ENCODE peak calls at places on chromosomes 4 and X, in nine cellular contexts. M is tibial nerve, N is upper lobe of left lung, Y is HCT116, H is endothelial cell of umbilical vein, V is sigmoid colon, F is body of pancreas, E is stomach, U is gastrocnemius medialis. Z is an unnamed sample.

GRCh38 chr4:153497988-153498967 is 32.1 kb downstream of the TMEM131L start:
- DNase-seq in U (no peak), Y (no peak), N (no peak), M (no peak), E (no peak), F (no peak), V (no peak), H (no peak), Z (no peak)

GRCh38 chr4:165379662-165380061 is 854 bp downstream of the CPE start:
- DNase-seq in N (no peak), V (no peak), M (no peak), U (no peak), H (no peak), F (no peak), E (no peak), Y (no peak), Z (peak)

GRCh38 chrX:28920554-28920953 is 333.3 kb downstream of the IL1RAPL1 start:
- DNase-seq in Y (no peak), V (no peak), F (no peak), M (no peak), E (no peak), N (no peak), H (peak), U (no peak), Z (no peak)

GRCh38 chrX:128975716-128976115 is 547.6 kb downstream of the SMARCA1 start:
- DNase-seq in E (peak), M (peak), H (peak), Y (no peak), N (no peak), V (no peak), F (peak), U (no peak), Z (peak)

GRCh38 chr4:1834047-1834769 is 21.7 kb downstream of the LETM1 start:
- DNase-seq in Y (no peak), F (no peak), M (no peak), N (no peak), V (no peak), E (no peak), U (no peak), H (no peak), Z (no peak)

GRCh38 chr4:162461952-162462351 is 298.2 kb upstream of the FSTL5 start:
- DNase-seq in U (no peak), H (no peak), E (no peak), M (no peak), Y (peak), F (no peak), N (no peak), V (no peak), Z (no peak)

GRCh38 chr4:6674500-6675149 is 19.1 kb upstream of the S100P start:
- DNase-seq in V (no peak), F (peak), H (peak), M (no peak), U (no peak), E (peak), N (peak), Y (peak), Z (no peak)

GRCh38 chr4:15665738-15666365 is 10.7 kb upstream of the FBXL5 start:
- DNase-seq in M (no peak), N (peak), U (no peak), V (no peak), F (peak), E (no peak), H (peak), Y (peak), Z (no peak)

GRCh38 chr4:104210420-104210819 is 284.3 kb downstream of the CXXC4 start:
- DNase-seq in F (no peak), U (no peak), E (no peak), M (no peak), Y (no peak), N (no peak), H (no peak), V (no peak), Z (no peak)

GRCh38 chrX:29604381-29604780 is 611.0 kb upstream of the MAGEB2 start:
- DNase-seq in M (no peak), Y (no peak), U (no peak), F (no peak), V (no peak), E (no peak), H (no peak), N (no peak), Z (no peak)

GRCh38 chr4:109128589-109128988 is 173.9 kb downstream of the COL25A1 start:
- DNase-seq in E (no peak), Y (no peak), V (no peak), N (no peak), H (no peak), M (no peak), F (no peak), U (no peak), Z (no peak)

GRCh38 chr4:1309261-1310010 is 19.7 kb downstream of the MAEA start:
- DNase-seq in Y (no peak), M (peak), V (peak), F (peak), H (peak), U (peak), E (peak), N (peak), Z (peak)

GRCh38 chrX:129650821-129651510 is 3.8 kb downstream of the APLN start:
- DNase-seq in H (no peak), Y (no peak), M (no peak), V (no peak), U (no peak), F (no peak), N (no peak), E (peak), Z (no peak)

GRCh38 chr4:26124753-26125236 is 196.0 kb upstream of the RBPJ start:
- DNase-seq in F (no peak), H (no peak), E (no peak), U (no peak), V (no peak), N (no peak), M (no peak), Y (peak), Z (no peak)

GRCh38 chr4:132646186-132646585 is 502.9 kb upstream of the PCDH10 start:
- DNase-seq in Y (no peak), N (no peak), F (no peak), V (no peak), H (no peak), U (no peak), E (no peak), M (no peak), Z (no peak)

GRCh38 chrX:9832811-9833210 is 46.6 kb downstream of the SHROOM2 start:
- DNase-seq in H (peak), Y (no peak), N (no peak), M (no peak), V (no peak), U (no peak), F (no peak), E (no peak), Z (no peak)

GRCh38 chr4:70336043-70336442 is 1.3 kb downstream of the CABS1 start:
- DNase-seq in M (no peak), E (no peak), Y (no peak), F (no peak), N (no peak), V (no peak), H (no peak), U (no peak), Z (no peak)

GRCh38 chrX:74426071-74426470 is 4.8 kb downstream of the SLC16A2 start:
- DNase-seq in M (no peak), H (no peak), U (no peak), E (no peak), V (no peak), N (no peak), Y (no peak), F (no peak), Z (no peak)

GRCh38 chrX:5242091-5242790 is 986.4 kb downstream of the NLGN4X start:
- DNase-seq in V (no peak), U (no peak), F (no peak), E (no peak), N (no peak), M (no peak), H (no peak), Y (no peak), Z (no peak)

GRCh38 chr4:184263461-184263860 is 45.8 kb upstream of the ENPP6 start:
- DNase-seq in F (no peak), H (no peak), Y (no peak), U (no peak), N (no peak), V (no peak), M (no peak), E (no peak), Z (no peak)

GRCh38 chr4:88037447-88037846 is 30.0 kb downstream of the PKD2 start:
- DNase-seq in M (no peak), Y (no peak), U (no peak), N (no peak), F (no peak), H (no peak), V (no peak), E (no peak), Z (no peak)

GRCh38 chr4:158530391-158530790 is 8.7 kb downstream of the RXFP1 start:
- DNase-seq in N (no peak), H (no peak), V (no peak), E (no peak), U (no peak), Y (no peak), M (no peak), F (no peak), Z (no peak)

GRCh38 chr4:41268024-41268423 is 11.3 kb downstream of the UCHL1 start:
- DNase-seq in E (no peak), N (no peak), F (no peak), U (no peak), V (no peak), H (no peak), Y (no peak), M (no peak), Z (no peak)

GRCh38 chrX:39703307-39703706 is 394.5 kb downstream of the BCOR start:
- DNase-seq in M (peak), Y (no peak), U (no peak), N (no peak), F (no peak), H (no peak), V (no peak), E (no peak), Z (no peak)

GRCh38 chrX:39176105-39176504 is 374.8 kb downstream of the MID1IP1 start:
- DNase-seq in H (no peak), Y (no peak), V (no peak), N (no peak), F (no peak), E (no peak), U (no peak), M (no peak), Z (no peak)

GRCh38 chrX:128619490-128619889 is 567.3 kb upstream of the ACTRT1 start:
- DNase-seq in N (no peak), H (no peak), Y (no peak), F (no peak), M (no peak), E (no peak), V (no peak), U (no peak), Z (no peak)

GRCh38 chr4:156615066-156615514 is 356.5 kb downstream of the PDGFC start:
- DNase-seq in N (no peak), H (no peak), M (no peak), F (peak), Y (no peak), E (no peak), U (no peak), V (no peak), Z (no peak)

GRCh38 chrX:53288173-53288572 is 6.8 kb upstream of the IQSEC2 start:
- DNase-seq in Y (no peak), V (no peak), M (no peak), N (no peak), E (no peak), U (peak), H (no peak), F (peak), Z (peak)

GRCh38 chr4:41532880-41533279 is 5.1 kb upstream of the LIMCH1 start:
- DNase-seq in N (no peak), H (peak), U (no peak), Y (no peak), F (no peak), M (no peak), V (no peak), E (no peak), Z (no peak)

GRCh38 chrX:13487731-13488505 is 81.5 kb upstream of the EGFL6 start:
- DNase-seq in E (peak), V (peak), H (peak), F (peak), M (peak), U (no peak), Y (peak), N (peak), Z (peak)

GRCh38 chr4:138405439-138405838 is 163.3 kb upstream of the SLC7A11 start:
- DNase-seq in U (no peak), H (peak), N (peak), V (no peak), Y (no peak), M (no peak), E (no peak), F (no peak), Z (peak)

GRCh38 chr4:162010362-162010761 is 153.4 kb downstream of the FSTL5 start:
- DNase-seq in V (no peak), F (no peak), N (no peak), H (no peak), E (no peak), M (no peak), U (no peak), Y (no peak), Z (no peak)

GRCh38 chr4:30380404-30380998 is 339.7 kb upstream of the PCDH7 start:
- DNase-seq in H (peak), M (no peak), E (peak), V (no peak), F (peak), U (no peak), N (no peak), Y (peak), Z (peak)

GRCh38 chr4:87093443-87094123 is 126.8 kb downstream of the KLHL8 start:
- DNase-seq in Y (peak), N (no peak), H (peak), U (no peak), M (peak), F (peak), V (no peak), E (no peak), Z (no peak)

GRCh38 chr4:122331195-122331594 is 47.6 kb upstream of the ADAD1 start:
- DNase-seq in E (no peak), N (no peak), M (no peak), U (no peak), H (no peak), V (no peak), F (no peak), Y (no peak), Z (no peak)

GRCh38 chr4:119209077-119209476 is 3.4 kb upstream of the USP53 start:
- DNase-seq in M (no peak), H (peak), V (no peak), U (no peak), N (no peak), Y (peak), F (no peak), E (no peak), Z (no peak)

DNA sequence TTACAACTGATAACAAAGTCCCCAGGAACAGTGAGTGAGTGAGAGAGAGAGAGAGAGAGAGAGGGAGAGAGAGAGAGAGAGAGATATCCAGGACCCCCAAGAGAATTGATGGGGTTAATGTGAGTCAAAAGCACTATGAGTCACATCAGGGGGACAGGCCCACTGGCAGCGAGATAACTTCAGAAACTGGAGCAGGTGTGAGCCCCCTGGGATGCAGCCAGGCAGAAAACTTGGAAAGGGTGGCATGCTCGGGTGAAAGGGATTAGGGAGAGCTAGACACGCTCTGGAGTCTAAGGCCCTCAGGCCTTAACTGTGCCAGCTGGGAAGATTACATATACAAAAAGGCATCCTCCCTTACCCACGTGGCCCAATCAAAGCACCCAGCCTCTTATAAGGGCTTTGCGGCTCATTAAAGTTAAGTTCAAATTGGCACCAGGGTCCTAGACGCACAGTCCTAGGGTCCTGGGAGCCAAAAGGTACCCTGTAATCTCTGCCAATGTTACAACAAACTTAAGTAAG is 843 bp downstream of the ACOT9 start:
- DNase-seq in Y (no peak), V (peak), F (peak), H (peak), U (peak), E (peak), M (peak), N (peak), Z (peak)
- TF ChIP-seq POLR2A in Y (no peak), V (peak), F (no peak), H (no peak), U (peak), E (no peak), M (no peak), N (no peak), Z (no peak)

DNA sequence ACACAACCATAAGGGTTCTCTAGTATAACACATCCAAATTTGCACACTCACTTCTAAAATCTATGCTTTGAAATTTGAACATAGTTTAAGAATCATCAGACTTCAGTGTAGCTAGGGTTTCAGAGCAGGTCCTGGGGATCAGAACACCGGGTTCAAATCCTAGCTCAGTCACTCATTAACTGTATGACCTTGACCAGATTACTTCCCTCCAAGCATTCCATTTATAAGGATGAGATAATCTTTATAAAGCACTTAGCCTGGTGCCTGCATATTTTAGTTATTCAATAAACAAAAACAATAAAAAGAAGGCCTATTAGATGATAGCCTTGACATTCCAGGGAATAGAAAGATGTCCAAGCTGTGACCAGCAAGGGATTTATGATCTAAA is 4.8 kb upstream of the STBD1 start:
- DNase-seq in V (no peak), E (no peak), H (no peak), N (no peak), F (peak), Y (no peak), M (no peak), U (no peak), Z (no peak)
- H3K27ac ChIP-seq in V (no peak), E (no peak), H (no peak), N (no peak), F (peak), Y (peak), M (no peak), U (peak), Z (peak)

GRCh38 chr4:38661371-38661770 is 2.6 kb upstream of the KLF3 start:
- DNase-seq in Y (no peak), H (no peak), V (no peak), F (no peak), U (no peak), N (no peak), E (no peak), M (no peak), Z (no peak)

GRCh38 chr4:38663021-38663800 is 788 bp upstream of the KLF3 start:
- DNase-seq in Y (no peak), M (no peak), E (peak), H (peak), F (peak), U (peak), N (no peak), V (peak), Z (no peak)

GRCh38 chr4:38664704-38665401 is 854 bp downstream of the KLF3 start:
- DNase-seq in H (peak), E (peak), F (peak), U (peak), V (peak), N (peak), Y (no peak), M (peak), Z (peak)

GRCh38 chr4:38665846-38666490 is 2.0 kb downstream of the KLF3 start:
- DNase-seq in F (no peak), V (no peak), U (no peak), E (no peak), N (no peak), Y (no peak), M (no peak), H (peak), Z (no peak)

DNA sequence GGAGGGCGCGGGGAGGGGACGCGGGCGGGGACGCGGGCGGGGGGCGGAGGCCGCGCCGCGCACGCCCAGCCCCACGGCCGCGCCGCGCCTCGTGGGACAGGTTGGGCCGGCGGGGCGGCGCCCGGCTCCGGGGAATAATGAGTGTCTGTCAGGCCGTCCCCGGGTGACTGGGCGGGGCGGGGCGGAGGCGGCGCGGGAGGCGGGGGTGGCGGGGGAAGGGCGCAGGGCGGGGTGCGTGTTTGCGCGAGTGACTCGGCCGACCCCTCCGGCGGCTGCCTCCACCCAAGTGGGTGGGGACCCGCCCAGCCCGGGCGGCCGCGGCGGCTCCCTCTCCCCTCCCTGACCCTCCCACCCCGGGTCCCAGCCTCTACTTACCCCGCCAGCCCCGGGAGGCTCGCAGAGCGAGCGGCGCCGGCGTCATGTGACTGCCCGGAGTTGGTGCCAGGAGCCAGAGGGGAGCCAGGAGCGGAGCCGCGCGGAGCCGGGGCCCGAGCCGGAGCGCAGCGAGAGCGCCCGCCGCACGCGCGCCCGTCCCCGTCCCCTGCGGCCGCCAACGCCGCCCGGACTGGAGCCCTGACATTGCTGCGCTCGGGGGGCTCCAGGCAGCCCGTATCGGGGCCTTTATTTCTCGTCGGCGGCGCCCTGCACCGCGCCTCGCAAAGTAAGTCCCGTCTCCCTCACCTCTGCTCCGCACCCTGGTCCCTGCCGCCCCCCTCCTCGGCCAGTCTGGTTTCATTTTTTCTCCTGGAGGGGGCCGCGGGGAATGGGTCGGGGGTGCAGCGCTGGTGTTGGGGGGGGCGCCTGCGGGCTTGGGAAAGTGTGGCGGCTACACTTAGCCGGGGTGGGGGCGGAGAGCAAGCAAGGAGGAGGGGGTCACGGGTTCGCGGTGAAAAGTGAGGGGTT is at the start of gene KLF3:
- DNase-seq in V (peak), U (peak), Y (peak), N (peak), M (peak), E (peak), H (peak), F (peak), Z (peak)
- TF ChIP-seq POLR2A in V (peak), U (peak), Y (no peak), N (peak), M (peak), E (no peak), H (peak), F (peak), Z (peak)

GRCh38 chr4:123343400-123344060 is 53.1 kb upstream of the SPRY1 start:
- DNase-seq in V (no peak), H (peak), U (no peak), N (no peak), M (no peak), E (no peak), F (no peak), Y (no peak), Z (no peak)
- H3K27ac ChIP-seq in V (no peak), H (peak), U (peak), N (no peak), M (peak), E (peak), F (no peak), Y (no peak), Z (no peak)

DNA sequence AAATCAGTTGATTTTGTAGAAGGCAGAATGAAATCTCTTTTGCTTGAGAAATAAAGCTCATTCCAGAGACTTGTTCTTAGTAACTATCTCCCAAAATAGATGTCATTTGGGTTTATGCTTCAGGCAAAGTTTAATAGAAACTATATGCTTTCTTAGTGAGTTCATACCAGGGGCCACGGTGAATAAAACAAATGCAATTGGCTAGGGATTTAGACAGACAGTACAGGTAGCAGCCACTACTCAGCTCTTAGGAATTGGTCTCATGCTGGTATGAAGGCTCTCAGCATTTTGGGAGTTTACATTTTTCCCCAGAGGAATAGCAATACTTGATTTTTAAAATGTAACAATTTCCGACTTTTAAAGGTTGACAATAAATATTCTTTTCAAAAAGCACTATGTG is 27.0 kb downstream of the GYPA start:
- DNase-seq in N (no peak), Y (no peak), F (no peak), H (no peak), M (no peak), V (no peak), U (no peak), E (no peak), Z (no peak)
- TF ChIP-seq POLR2A in N (no peak), Y (no peak), F (no peak), H (no peak), M (no peak), V (no peak), U (no peak), E (no peak), Z (no peak)

GRCh38 chr4:13762126-13762525 is 134.6 kb upstream of the BOD1L1 start:
- DNase-seq in F (no peak), M (no peak), E (no peak), H (no peak), Y (no peak), U (no peak), V (no peak), N (no peak), Z (no peak)
- H3K27ac ChIP-seq in F (no peak), M (no peak), E (no peak), H (no peak), Y (no peak), U (no peak), V (no peak), N (no peak), Z (no peak)